ENCODE peak calls at places on chromosomes 13 and 19, in ten cellular contexts. P, Q, F, J, X, N, T, K, R and H are unnamed samples.

GRCh38 chr13:26719356-26719945 is 41.1 kb downstream of the GPR12 start:
- DNase-seq in P (no peak), Q (no peak), F (no peak), J (no peak), X (no peak), N (no peak), T (no peak), K (no peak), R (peak), H (no peak)

GRCh38 chr13:77545626-77546412 is 10.3 kb downstream of the SCEL start:
- DNase-seq in P (no peak), Q (no peak), F (no peak), J (no peak), X (no peak), N (no peak), T (no peak), K (no peak), R (no peak), H (no peak)

GRCh38 chr13:49497272-49497671 is 1.5 kb downstream of the PHF11 start:
- DNase-seq in P (no peak), Q (no peak), F (no peak), J (no peak), X (no peak), N (no peak), T (no peak), K (no peak), R (no peak), H (no peak)

GRCh38 chr13:22569830-22570229 is 610.9 kb upstream of the SGCG start:
- DNase-seq in P (no peak), Q (no peak), F (no peak), J (no peak), X (no peak), N (no peak), T (no peak), K (no peak), R (no peak), H (no peak)

GRCh38 chr19:13056052-13056660 is 46.5 kb downstream of the LYL1 start:
- DNase-seq in P (no peak), Q (no peak), F (no peak), J (no peak), X (no peak), N (no peak), T (no peak), K (no peak), R (peak), H (no peak)

GRCh38 chr13:66532146-66532545 is 698.0 kb downstream of the PCDH9 start:
- DNase-seq in P (peak), Q (no peak), F (no peak), J (no peak), X (no peak), N (no peak), T (no peak), K (no peak), R (peak), H (no peak)

GRCh38 chr13:36154567-36155231 is 23.5 kb upstream of the DCLK1 start:
- DNase-seq in P (no peak), Q (no peak), F (no peak), J (no peak), X (no peak), N (no peak), T (no peak), K (peak), R (peak), H (no peak)

GRCh38 chr19:7595466-7596133 is at the start of gene CAMSAP3:
- DNase-seq in P (no peak), Q (peak), F (peak), J (peak), X (peak), N (peak), T (peak), K (peak), R (no peak), H (peak)

GRCh38 chr13:20607015-20607414 is 40.1 kb downstream of the IFT88 start:
- DNase-seq in P (no peak), Q (no peak), F (no peak), J (no peak), X (no peak), N (no peak), T (no peak), K (no peak), R (no peak), H (no peak)

GRCh38 chr19:12745166-12745897 is 6.3 kb upstream of the BEST2 start:
- DNase-seq in P (no peak), Q (no peak), F (no peak), J (no peak), X (no peak), N (no peak), T (no peak), K (no peak), R (peak), H (no peak)

GRCh38 chr19:13026478-13026999 is 31.3 kb downstream of the NFIX start:
- DNase-seq in P (no peak), Q (no peak), F (no peak), J (no peak), X (peak), N (no peak), T (no peak), K (no peak), R (no peak), H (no peak)

GRCh38 chr19:37931941-37932655 is 25.1 kb downstream of the SIPA1L3 start:
- DNase-seq in P (no peak), Q (no peak), F (no peak), J (peak), X (peak), N (peak), T (no peak), K (peak), R (peak), H (peak)

GRCh38 chr19:2820112-2820702 is 539 bp downstream of the ZNF554 start:
- DNase-seq in P (no peak), Q (no peak), F (no peak), J (no peak), X (no peak), N (no peak), T (peak), K (peak), R (no peak), H (peak)